ENCODE peak calls at places on chromosomes 5 and 9, in six cellular contexts. One of them, this sample, is unnamed. For H3K4me1, the result is how much of the 10 kb centered on the place peaks cover.

GRCh38 chr9:135252980-135253304 is 165.5 kb downstream of the OLFM1 start:
- DNase-seq in heart left ventricle: no peak
- DNase-seq in GM23338: no peak
- DNase-seq in MM.1S: no peak
- DNase-seq in naive thymus-derived CD4-positive, alpha-beta T cell: no peak
- DNase-seq in gastrocnemius medialis: no peak
- DNase-seq in this sample: no peak

GRCh38 chr5:159916841-159917761 is 819 bp downstream of the ADRA1B start:
- DNase-seq in heart left ventricle: no peak
- DNase-seq in GM23338: no peak
- DNase-seq in MM.1S: no peak
- DNase-seq in naive thymus-derived CD4-positive, alpha-beta T cell: no peak
- DNase-seq in gastrocnemius medialis: no peak
- DNase-seq in this sample: no peak

GRCh38 chr5:76256116-76256889 is 146.8 kb upstream of the IQGAP2 start:
- DNase-seq in heart left ventricle: peak
- DNase-seq in GM23338: peak
- DNase-seq in MM.1S: peak
- DNase-seq in naive thymus-derived CD4-positive, alpha-beta T cell: peak
- DNase-seq in gastrocnemius medialis: peak
- DNase-seq in this sample: peak

GRCh38 chr5:68757813-68758212 is 336.0 kb upstream of the SLC30A5 start:
- DNase-seq in heart left ventricle: no peak
- DNase-seq in GM23338: no peak
- DNase-seq in MM.1S: no peak
- DNase-seq in naive thymus-derived CD4-positive, alpha-beta T cell: no peak
- DNase-seq in gastrocnemius medialis: no peak
- DNase-seq in this sample: no peak

GRCh38 chr5:1213508-1214162 is 11.5 kb upstream of the SLC6A18 start:
- DNase-seq in heart left ventricle: no peak
- DNase-seq in GM23338: no peak
- DNase-seq in MM.1S: no peak
- DNase-seq in naive thymus-derived CD4-positive, alpha-beta T cell: no peak
- DNase-seq in gastrocnemius medialis: no peak
- DNase-seq in this sample: no peak

GRCh38 chr5:110027527-110028322 is 338.0 kb downstream of the MAN2A1 start:
- DNase-seq in heart left ventricle: no peak
- DNase-seq in GM23338: no peak
- DNase-seq in MM.1S: no peak
- DNase-seq in naive thymus-derived CD4-positive, alpha-beta T cell: no peak
- DNase-seq in gastrocnemius medialis: no peak
- DNase-seq in this sample: no peak

GRCh38 chr5:175444060-175444904 is at the start of gene DRD1:
- DNase-seq in heart left ventricle: no peak
- DNase-seq in GM23338: peak
- DNase-seq in MM.1S: peak
- DNase-seq in naive thymus-derived CD4-positive, alpha-beta T cell: peak
- DNase-seq in gastrocnemius medialis: no peak
- DNase-seq in this sample: peak

GRCh38 chr5:95779611-95780010 is 42.9 kb downstream of the GLRX start:
- DNase-seq in heart left ventricle: no peak
- DNase-seq in GM23338: no peak
- DNase-seq in MM.1S: no peak
- DNase-seq in naive thymus-derived CD4-positive, alpha-beta T cell: no peak
- DNase-seq in gastrocnemius medialis: no peak
- DNase-seq in this sample: no peak

GRCh38 chr9:2657427-2657826 is 35.8 kb downstream of the VLDLR start:
- DNase-seq in heart left ventricle: no peak
- DNase-seq in GM23338: no peak
- DNase-seq in MM.1S: no peak
- DNase-seq in naive thymus-derived CD4-positive, alpha-beta T cell: no peak
- DNase-seq in gastrocnemius medialis: no peak
- DNase-seq in this sample: no peak

GRCh38 chr5:28766565-28767158 is 1728.3 kb upstream of the CDH9 start:
- DNase-seq in heart left ventricle: no peak
- DNase-seq in GM23338: peak
- DNase-seq in MM.1S: peak
- DNase-seq in naive thymus-derived CD4-positive, alpha-beta T cell: no peak
- DNase-seq in gastrocnemius medialis: no peak
- DNase-seq in this sample: no peak

GRCh38 chr5:59791602-59792001 is 101.9 kb downstream of the PDE4D start:
- DNase-seq in heart left ventricle: no peak
- DNase-seq in GM23338: no peak
- DNase-seq in MM.1S: no peak
- DNase-seq in naive thymus-derived CD4-positive, alpha-beta T cell: no peak
- DNase-seq in gastrocnemius medialis: no peak
- DNase-seq in this sample: no peak
- H3K4me1 ChIP-seq in heart left ventricle: under half
- H3K4me1 ChIP-seq in GM23338: under half
- H3K4me1 ChIP-seq in MM.1S: under half
- H3K4me1 ChIP-seq in naive thymus-derived CD4-positive, alpha-beta T cell: under half
- H3K4me1 ChIP-seq in gastrocnemius medialis: under half
- H3K4me1 ChIP-seq in this sample: under half

GRCh38 chr5:78538240-78538850 is 110.2 kb downstream of the LHFPL2 start:
- DNase-seq in heart left ventricle: no peak
- DNase-seq in GM23338: no peak
- DNase-seq in MM.1S: peak
- DNase-seq in naive thymus-derived CD4-positive, alpha-beta T cell: no peak
- DNase-seq in gastrocnemius medialis: no peak
- DNase-seq in this sample: no peak

GRCh38 chr5:78534148-78535009 is 114.2 kb downstream of the LHFPL2 start:
- DNase-seq in heart left ventricle: peak
- DNase-seq in GM23338: peak
- DNase-seq in MM.1S: no peak
- DNase-seq in naive thymus-derived CD4-positive, alpha-beta T cell: no peak
- DNase-seq in gastrocnemius medialis: no peak
- DNase-seq in this sample: peak

GRCh38 chr5:78536797-78537196 is 111.8 kb downstream of the LHFPL2 start:
- DNase-seq in heart left ventricle: no peak
- DNase-seq in GM23338: no peak
- DNase-seq in MM.1S: no peak
- DNase-seq in naive thymus-derived CD4-positive, alpha-beta T cell: no peak
- DNase-seq in gastrocnemius medialis: no peak
- DNase-seq in this sample: no peak

GRCh38 chr5:78537821-78538220 is 110.8 kb downstream of the LHFPL2 start:
- DNase-seq in heart left ventricle: no peak
- DNase-seq in GM23338: peak
- DNase-seq in MM.1S: no peak
- DNase-seq in naive thymus-derived CD4-positive, alpha-beta T cell: no peak
- DNase-seq in gastrocnemius medialis: no peak
- DNase-seq in this sample: no peak

GRCh38 chr5:78537406-78537805 is 111.2 kb downstream of the LHFPL2 start:
- DNase-seq in heart left ventricle: no peak
- DNase-seq in GM23338: no peak
- DNase-seq in MM.1S: no peak
- DNase-seq in naive thymus-derived CD4-positive, alpha-beta T cell: no peak
- DNase-seq in gastrocnemius medialis: no peak
- DNase-seq in this sample: no peak
- H3K4me1 ChIP-seq in heart left ventricle: under half
- H3K4me1 ChIP-seq in GM23338: under half
- H3K4me1 ChIP-seq in MM.1S: under half
- H3K4me1 ChIP-seq in naive thymus-derived CD4-positive, alpha-beta T cell: under half
- H3K4me1 ChIP-seq in gastrocnemius medialis: under half
- H3K4me1 ChIP-seq in this sample: under half

GRCh38 chr9:129557192-129558036 is 63.5 kb downstream of the C9orf50 start:
- DNase-seq in heart left ventricle: no peak
- DNase-seq in GM23338: peak
- DNase-seq in MM.1S: no peak
- DNase-seq in naive thymus-derived CD4-positive, alpha-beta T cell: no peak
- DNase-seq in gastrocnemius medialis: no peak
- DNase-seq in this sample: no peak
- H3K4me1 ChIP-seq in heart left ventricle: under half
- H3K4me1 ChIP-seq in GM23338: half or more
- H3K4me1 ChIP-seq in MM.1S: under half
- H3K4me1 ChIP-seq in naive thymus-derived CD4-positive, alpha-beta T cell: under half
- H3K4me1 ChIP-seq in gastrocnemius medialis: under half
- H3K4me1 ChIP-seq in this sample: under half

GRCh38 chr9:123550797-123551196 is 194.8 kb downstream of the CRB2 start:
- DNase-seq in heart left ventricle: no peak
- DNase-seq in GM23338: peak
- DNase-seq in MM.1S: no peak
- DNase-seq in naive thymus-derived CD4-positive, alpha-beta T cell: no peak
- DNase-seq in gastrocnemius medialis: no peak
- DNase-seq in this sample: no peak

GRCh38 chr9:123550012-123550411 is 194.0 kb downstream of the CRB2 start:
- DNase-seq in heart left ventricle: no peak
- DNase-seq in GM23338: no peak
- DNase-seq in MM.1S: no peak
- DNase-seq in naive thymus-derived CD4-positive, alpha-beta T cell: no peak
- DNase-seq in gastrocnemius medialis: no peak
- DNase-seq in this sample: no peak

GRCh38 chr9:123552530-123552929 is 196.5 kb downstream of the CRB2 start:
- DNase-seq in heart left ventricle: no peak
- DNase-seq in GM23338: no peak
- DNase-seq in MM.1S: no peak
- DNase-seq in naive thymus-derived CD4-positive, alpha-beta T cell: no peak
- DNase-seq in gastrocnemius medialis: no peak
- DNase-seq in this sample: no peak

GRCh38 chr9:123551636-123552203 is 195.7 kb downstream of the CRB2 start:
- DNase-seq in heart left ventricle: no peak
- DNase-seq in GM23338: no peak
- DNase-seq in MM.1S: no peak
- DNase-seq in naive thymus-derived CD4-positive, alpha-beta T cell: no peak
- DNase-seq in gastrocnemius medialis: no peak
- DNase-seq in this sample: no peak

GRCh38 chr9:123548749-123549545 is 192.9 kb downstream of the CRB2 start:
- DNase-seq in heart left ventricle: no peak
- DNase-seq in GM23338: no peak
- DNase-seq in MM.1S: no peak
- DNase-seq in naive thymus-derived CD4-positive, alpha-beta T cell: no peak
- DNase-seq in gastrocnemius medialis: no peak
- DNase-seq in this sample: no peak
- H3K4me1 ChIP-seq in heart left ventricle: under half
- H3K4me1 ChIP-seq in GM23338: under half
- H3K4me1 ChIP-seq in MM.1S: under half
- H3K4me1 ChIP-seq in naive thymus-derived CD4-positive, alpha-beta T cell: under half
- H3K4me1 ChIP-seq in gastrocnemius medialis: under half
- H3K4me1 ChIP-seq in this sample: under half

GRCh38 chr9:37942616-37943328 is 38.8 kb upstream of the SLC25A51 start:
- DNase-seq in heart left ventricle: no peak
- DNase-seq in GM23338: peak
- DNase-seq in MM.1S: no peak
- DNase-seq in naive thymus-derived CD4-positive, alpha-beta T cell: no peak
- DNase-seq in gastrocnemius medialis: no peak
- DNase-seq in this sample: no peak
- H3K4me1 ChIP-seq in heart left ventricle: half or more
- H3K4me1 ChIP-seq in GM23338: under half
- H3K4me1 ChIP-seq in MM.1S: under half
- H3K4me1 ChIP-seq in naive thymus-derived CD4-positive, alpha-beta T cell: under half
- H3K4me1 ChIP-seq in gastrocnemius medialis: under half
- H3K4me1 ChIP-seq in this sample: half or more

DNA sequence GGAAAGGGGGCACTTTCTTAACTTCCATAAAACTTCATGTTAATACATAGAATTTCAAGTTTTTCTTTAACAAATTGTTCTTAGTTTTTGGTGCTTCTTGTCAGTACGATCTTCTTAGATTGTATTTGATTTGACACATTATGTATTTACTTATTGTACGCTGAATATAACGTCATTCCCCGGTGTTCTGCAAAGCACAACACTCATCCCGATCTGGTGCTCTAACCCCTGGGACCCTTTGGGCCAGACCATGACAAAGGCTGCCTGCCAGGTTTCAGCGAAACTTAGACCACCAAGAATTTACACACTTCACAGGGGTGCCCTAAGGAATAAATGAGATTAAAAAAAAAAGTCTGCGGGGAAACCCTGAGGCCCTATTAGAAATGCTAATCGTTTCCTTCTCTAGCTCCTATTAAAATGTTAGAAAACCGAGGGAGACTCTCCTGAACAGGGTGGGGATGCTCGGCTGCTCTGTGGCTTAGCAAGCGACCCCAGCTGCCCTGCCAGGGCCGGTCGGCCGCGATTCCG is 886 bp upstream of the ANP32B start:
- DNase-seq in heart left ventricle: no peak
- DNase-seq in GM23338: peak
- DNase-seq in MM.1S: no peak
- DNase-seq in naive thymus-derived CD4-positive, alpha-beta T cell: no peak
- DNase-seq in gastrocnemius medialis: no peak
- DNase-seq in this sample: no peak
- H3K4me1 ChIP-seq in heart left ventricle: under half
- H3K4me1 ChIP-seq in GM23338: under half
- H3K4me1 ChIP-seq in MM.1S: under half
- H3K4me1 ChIP-seq in naive thymus-derived CD4-positive, alpha-beta T cell: under half
- H3K4me1 ChIP-seq in gastrocnemius medialis: under half
- H3K4me1 ChIP-seq in this sample: under half

This sample was measured in heart right ventricle.